ENCODE peak calls at places on chromosomes 6 and 20, in five cellular contexts. One of them, this sample, is unnamed.

GRCh38 chr20:57617079-57617795 is 3.0 kb downstream of the ZBP1 start:
- DNase-seq in H7: no peak
- DNase-seq in AG09309: no peak
- DNase-seq in GM23338: no peak
- DNase-seq in Peyer's patch: no peak
- DNase-seq in this sample: no peak

GRCh38 chr20:48679603-48680002 is 148.2 kb downstream of the PREX1 start:
- DNase-seq in H7: peak; percentile 96
- DNase-seq in AG09309: no peak
- DNase-seq in GM23338: peak; percentile 82
- DNase-seq in Peyer's patch: peak; percentile 84
- DNase-seq in this sample: no peak

GRCh38 chr6:80022803-80023202 is 18.4 kb downstream of the TTK start:
- DNase-seq in H7: no peak
- DNase-seq in AG09309: no peak
- DNase-seq in GM23338: no peak
- DNase-seq in Peyer's patch: no peak
- DNase-seq in this sample: no peak

GRCh38 chr20:62236674-62236996 is 1.7 kb upstream of the OSBPL2 start:
- DNase-seq in H7: peak; percentile 95
- DNase-seq in AG09309: no peak
- DNase-seq in GM23338: peak; percentile 86
- DNase-seq in Peyer's patch: no peak
- DNase-seq in this sample: no peak

GRCh38 chr6:134035823-134036296 is 16.6 kb downstream of the SLC2A12 start:
- DNase-seq in H7: no peak
- DNase-seq in AG09309: no peak
- DNase-seq in GM23338: no peak
- DNase-seq in Peyer's patch: no peak
- DNase-seq in this sample: peak; percentile 71

GRCh38 chr6:113723182-113723581 is 134.0 kb upstream of the MARCKS start:
- DNase-seq in H7: no peak
- DNase-seq in AG09309: no peak
- DNase-seq in GM23338: no peak
- DNase-seq in Peyer's patch: no peak
- DNase-seq in this sample: no peak

GRCh38 chr6:32622545-32623401 is 14.4 kb upstream of the HLA-DQA1 start:
- DNase-seq in H7: peak; percentile 7
- DNase-seq in AG09309: no peak
- DNase-seq in GM23338: peak; percentile 60
- DNase-seq in Peyer's patch: no peak
- DNase-seq in this sample: no peak

GRCh38 chr6:170205126-170205525 is 85.8 kb downstream of the DLL1 start:
- DNase-seq in H7: no peak
- DNase-seq in AG09309: no peak
- DNase-seq in GM23338: no peak
- DNase-seq in Peyer's patch: no peak
- DNase-seq in this sample: no peak

GRCh38 chr20:9835302-9835701 is 3.6 kb downstream of the PAK5 start:
- DNase-seq in H7: no peak
- DNase-seq in AG09309: no peak
- DNase-seq in GM23338: no peak
- DNase-seq in Peyer's patch: no peak
- DNase-seq in this sample: no peak

GRCh38 chr20:9838035-9838377 is 870 bp downstream of the PAK5 start:
- DNase-seq in H7: no peak
- DNase-seq in AG09309: no peak
- DNase-seq in GM23338: peak; percentile 6
- DNase-seq in Peyer's patch: no peak
- DNase-seq in this sample: no peak

GRCh38 chr20:9837634-9838033 is 1.2 kb downstream of the PAK5 start:
- DNase-seq in H7: peak; percentile 5
- DNase-seq in AG09309: no peak
- DNase-seq in GM23338: no peak
- DNase-seq in Peyer's patch: no peak
- DNase-seq in this sample: no peak

GRCh38 chr20:9838378-9839295 is at the start of gene PAK5:
- DNase-seq in H7: peak; percentile 93
- DNase-seq in AG09309: no peak
- DNase-seq in GM23338: peak; percentile 96
- DNase-seq in Peyer's patch: peak; percentile 55
- DNase-seq in this sample: peak; percentile 10

GRCh38 chr20:9839626-9840025 is 750 bp upstream of the PAK5 start:
- DNase-seq in H7: no peak
- DNase-seq in AG09309: no peak
- DNase-seq in GM23338: no peak
- DNase-seq in Peyer's patch: no peak
- DNase-seq in this sample: no peak
- H3K4me3 ChIP-seq in H7: no peak overlapping the region
- H3K4me3 ChIP-seq in AG09309: no peak overlapping the region
- H3K4me3 ChIP-seq in GM23338: peak overlapping the region; percentile 80
- H3K4me3 ChIP-seq in Peyer's patch: no peak overlapping the region
- H3K4me3 ChIP-seq in this sample: no peak overlapping the region

DNA sequence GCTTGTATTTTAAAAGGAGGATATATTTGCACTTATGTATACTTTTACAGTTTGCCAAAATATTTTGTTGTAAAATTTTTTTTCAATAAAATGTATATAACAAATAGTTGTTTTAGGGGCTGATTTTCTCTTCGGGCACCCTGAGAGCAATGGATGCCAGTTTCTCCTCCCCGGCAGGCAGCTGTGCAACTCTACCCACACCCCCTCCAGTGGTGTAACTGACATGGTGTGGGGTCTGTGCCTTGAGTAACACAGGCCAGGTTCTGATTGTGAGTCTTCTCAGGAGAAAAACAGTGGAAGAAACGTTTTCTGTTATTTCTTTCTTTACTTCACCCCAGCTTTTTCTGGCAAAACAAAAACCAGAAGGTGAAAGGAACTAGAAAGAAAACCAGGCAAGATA is 6.1 kb downstream of the FOXF2 start:
- DNase-seq in H7: no peak
- DNase-seq in AG09309: no peak
- DNase-seq in GM23338: no peak
- DNase-seq in Peyer's patch: no peak
- DNase-seq in this sample: no peak
- H3K4me3 ChIP-seq in H7: no peak overlapping the region
- H3K4me3 ChIP-seq in AG09309: no peak overlapping the region
- H3K4me3 ChIP-seq in GM23338: no peak overlapping the region
- H3K4me3 ChIP-seq in Peyer's patch: no peak overlapping the region
- H3K4me3 ChIP-seq in this sample: no peak overlapping the region

GRCh38 chr6:31354248-31354647 is 2.7 kb downstream of the HLA-B start:
- DNase-seq in H7: no peak
- DNase-seq in AG09309: no peak
- DNase-seq in GM23338: no peak
- DNase-seq in Peyer's patch: no peak
- DNase-seq in this sample: no peak

GRCh38 chr6:31353508-31353907 is 3.5 kb downstream of the HLA-B start:
- DNase-seq in H7: no peak
- DNase-seq in AG09309: no peak
- DNase-seq in GM23338: no peak
- DNase-seq in Peyer's patch: no peak
- DNase-seq in this sample: no peak

GRCh38 chr6:31356216-31356945 is 598 bp downstream of the HLA-B start:
- DNase-seq in H7: peak; percentile 77
- DNase-seq in AG09309: no peak
- DNase-seq in GM23338: peak; percentile 47
- DNase-seq in Peyer's patch: peak; percentile 72
- DNase-seq in this sample: no peak

GRCh38 chr6:31355540-31355988 is 1.4 kb downstream of the HLA-B start:
- DNase-seq in H7: no peak
- DNase-seq in AG09309: no peak
- DNase-seq in GM23338: no peak
- DNase-seq in Peyer's patch: no peak
- DNase-seq in this sample: no peak

GRCh38 chr6:31354788-31355539 is 2.0 kb downstream of the HLA-B start:
- DNase-seq in H7: no peak
- DNase-seq in AG09309: no peak
- DNase-seq in GM23338: no peak
- DNase-seq in Peyer's patch: no peak
- DNase-seq in this sample: no peak
- H3K4me3 ChIP-seq in H7: no peak overlapping the region
- H3K4me3 ChIP-seq in AG09309: no peak overlapping the region
- H3K4me3 ChIP-seq in GM23338: no peak overlapping the region
- H3K4me3 ChIP-seq in Peyer's patch: peak overlapping the region; percentile 63
- H3K4me3 ChIP-seq in this sample: no peak overlapping the region

DNA sequence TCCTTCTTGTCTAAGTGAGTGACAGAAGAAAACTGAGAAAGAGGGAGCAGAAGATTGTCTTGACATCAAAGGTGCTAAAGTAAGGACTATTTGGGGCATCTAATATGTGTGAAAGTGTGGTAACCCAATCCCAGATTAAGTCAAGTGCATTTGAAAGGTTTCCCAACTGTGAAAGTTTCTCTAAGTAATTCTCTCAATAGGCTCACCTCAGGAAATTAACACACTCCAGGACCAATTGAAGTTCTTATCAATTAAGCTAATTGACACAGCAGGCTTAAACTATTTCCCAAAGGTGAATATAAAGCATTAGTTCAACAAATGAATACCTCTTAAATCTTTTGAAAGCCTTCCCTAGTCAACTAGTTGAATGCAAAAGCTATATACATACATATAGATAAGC is 212.8 kb upstream of the FUT9 start:
- DNase-seq in H7: peak; percentile 6
- DNase-seq in AG09309: no peak
- DNase-seq in GM23338: peak; percentile 47
- DNase-seq in Peyer's patch: no peak
- DNase-seq in this sample: no peak
- H3K4me3 ChIP-seq in H7: no peak overlapping the region
- H3K4me3 ChIP-seq in AG09309: no peak overlapping the region
- H3K4me3 ChIP-seq in GM23338: no peak overlapping the region
- H3K4me3 ChIP-seq in Peyer's patch: no peak overlapping the region
- H3K4me3 ChIP-seq in this sample: no peak overlapping the region

GRCh38 chr20:5608104-5608447 is 142.1 kb upstream of the SHLD1 start:
- DNase-seq in H7: no peak
- DNase-seq in AG09309: no peak
- DNase-seq in GM23338: no peak
- DNase-seq in Peyer's patch: no peak
- DNase-seq in this sample: no peak

GRCh38 chr20:5606347-5606746 is 143.9 kb upstream of the SHLD1 start:
- DNase-seq in H7: no peak
- DNase-seq in AG09309: no peak
- DNase-seq in GM23338: no peak
- DNase-seq in Peyer's patch: no peak
- DNase-seq in this sample: no peak

GRCh38 chr20:5600982-5601381 is 149.2 kb upstream of the SHLD1 start:
- DNase-seq in H7: no peak
- DNase-seq in AG09309: no peak
- DNase-seq in GM23338: no peak
- DNase-seq in Peyer's patch: no peak
- DNase-seq in this sample: no peak

GRCh38 chr20:5596401-5597193 is 153.6 kb upstream of the SHLD1 start:
- DNase-seq in H7: no peak
- DNase-seq in AG09309: no peak
- DNase-seq in GM23338: no peak
- DNase-seq in Peyer's patch: no peak
- DNase-seq in this sample: no peak

DNA sequence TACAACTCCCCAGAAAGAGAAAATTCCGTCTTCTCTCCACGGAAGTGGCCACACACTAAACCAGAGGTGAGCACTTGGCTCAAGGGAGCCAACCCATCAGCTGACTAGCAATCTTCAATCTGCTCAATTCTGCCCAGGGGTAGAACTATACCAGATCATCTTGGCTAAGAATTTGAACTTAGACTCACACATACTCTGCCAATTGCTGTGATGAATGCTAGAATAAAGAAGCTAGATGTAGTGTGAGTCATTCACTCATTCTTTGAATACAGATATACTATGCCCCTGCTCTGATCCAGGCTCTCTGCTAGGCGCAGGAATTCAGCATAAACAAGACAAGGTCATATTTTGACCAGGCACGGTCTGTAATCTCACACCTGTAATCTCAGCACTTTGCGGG is 147.9 kb upstream of the SHLD1 start:
- DNase-seq in H7: no peak
- DNase-seq in AG09309: no peak
- DNase-seq in GM23338: no peak
- DNase-seq in Peyer's patch: no peak
- DNase-seq in this sample: no peak
- H3K4me3 ChIP-seq in H7: no peak overlapping the region
- H3K4me3 ChIP-seq in AG09309: no peak overlapping the region
- H3K4me3 ChIP-seq in GM23338: no peak overlapping the region
- H3K4me3 ChIP-seq in Peyer's patch: no peak overlapping the region
- H3K4me3 ChIP-seq in this sample: no peak overlapping the region

DNA sequence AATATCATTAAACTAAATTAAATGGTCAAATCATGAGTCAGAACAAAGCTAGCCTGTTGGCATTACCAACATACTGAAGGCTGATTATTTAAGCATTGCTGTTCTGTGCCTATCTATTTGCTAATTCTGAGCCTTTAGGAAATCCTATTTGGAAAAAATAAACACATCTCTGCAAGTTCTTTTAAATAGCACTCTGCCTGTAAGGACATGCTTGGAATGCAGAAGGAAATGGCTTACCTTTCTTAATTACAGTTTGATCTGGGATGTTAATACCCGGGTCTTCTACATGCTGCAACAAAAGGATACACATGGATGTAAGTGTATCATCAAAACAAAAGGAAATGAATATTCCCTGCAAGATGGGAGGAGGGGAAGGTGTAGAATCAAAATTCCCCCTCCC is 8.3 kb downstream of the TFAP2A start:
- DNase-seq in H7: no peak
- DNase-seq in AG09309: no peak
- DNase-seq in GM23338: no peak
- DNase-seq in Peyer's patch: no peak
- DNase-seq in this sample: no peak
- H3K4me3 ChIP-seq in H7: no peak overlapping the region
- H3K4me3 ChIP-seq in AG09309: no peak overlapping the region
- H3K4me3 ChIP-seq in GM23338: peak overlapping the region; percentile 11
- H3K4me3 ChIP-seq in Peyer's patch: no peak overlapping the region
- H3K4me3 ChIP-seq in this sample: no peak overlapping the region